ENCODE peak calls at places on chromosome 3, in ten cellular contexts. G, K, S, F, E, W, D, J, X and Q are unnamed samples.

GRCh38 chr3:188558343-188559068 is 404.5 kb downstream of the LPP start:
- DNase-seq in G (no peak), K (no peak), S (no peak), F (no peak), E (no peak), W (no peak), D (peak), J (peak), X (no peak), Q (no peak)

GRCh38 chr3:66153961-66154923 is 66.6 kb upstream of the SLC25A26 start:
- DNase-seq in G (no peak), K (no peak), S (no peak), F (no peak), E (no peak), W (no peak), D (peak), J (peak), X (no peak), Q (no peak)

GRCh38 chr3:53160660-53161344 is at the start of gene PRKCD:
- DNase-seq in G (peak), K (peak), S (peak), F (peak), E (peak), W (peak), D (peak), J (peak), X (peak), Q (peak)

GRCh38 chr3:117278424-117279190 is 569.0 kb downstream of the TUSC7 start:
- DNase-seq in G (no peak), K (no peak), S (peak), F (peak), E (peak), W (no peak), D (peak), J (peak), X (peak), Q (peak)

GRCh38 chr3:177089901-177090300 is 107.4 kb downstream of the TBL1XR1 start:
- DNase-seq in G (no peak), K (no peak), S (no peak), F (no peak), E (no peak), W (no peak), D (no peak), J (no peak), X (no peak), Q (no peak)

GRCh38 chr3:54360320-54360719 is 238.0 kb downstream of the CACNA2D3 start:
- DNase-seq in G (no peak), K (no peak), S (no peak), F (no peak), E (no peak), W (no peak), D (no peak), J (no peak), X (no peak), Q (no peak)

GRCh38 chr3:189288348-189289235 is 116.8 kb downstream of the TPRG1 start:
- DNase-seq in G (no peak), K (no peak), S (no peak), F (no peak), E (no peak), W (no peak), D (no peak), J (no peak), X (no peak), Q (no peak)

GRCh38 chr3:119645813-119646212 is 14.6 kb downstream of the POPDC2 start:
- DNase-seq in G (no peak), K (no peak), S (no peak), F (no peak), E (no peak), W (no peak), D (no peak), J (no peak), X (peak), Q (no peak)

GRCh38 chr3:33879540-33879939 is 81.1 kb downstream of the PDCD6IP start:
- DNase-seq in G (no peak), K (no peak), S (no peak), F (no peak), E (no peak), W (no peak), D (no peak), J (peak), X (no peak), Q (no peak)

GRCh38 chr3:32709346-32709745 is 24.4 kb downstream of the CNOT10 start:
- DNase-seq in G (no peak), K (no peak), S (no peak), F (no peak), E (no peak), W (no peak), D (no peak), J (no peak), X (no peak), Q (no peak)

GRCh38 chr3:33437556-33438283 is 2.5 kb downstream of the UBP1 start:
- DNase-seq in G (no peak), K (no peak), S (no peak), F (peak), E (no peak), W (peak), D (peak), J (peak), X (peak), Q (no peak)

GRCh38 chr3:101879102-101879501 is 29.8 kb downstream of the NFKBIZ start:
- DNase-seq in G (no peak), K (no peak), S (no peak), F (no peak), E (peak), W (no peak), D (no peak), J (no peak), X (no peak), Q (no peak)

GRCh38 chr3:13655074-13655913 is 106.4 kb downstream of the FBLN2 start:
- DNase-seq in G (no peak), K (peak), S (peak), F (peak), E (no peak), W (peak), D (peak), J (peak), X (no peak), Q (no peak)

GRCh38 chr3:42014443-42014945 is 52.6 kb upstream of the ULK4 start:
- DNase-seq in G (no peak), K (no peak), S (no peak), F (no peak), E (no peak), W (no peak), D (peak), J (no peak), X (no peak), Q (no peak)

GRCh38 chr3:58074997-58075396 is 66.8 kb downstream of the FLNB start:
- DNase-seq in G (no peak), K (no peak), S (no peak), F (no peak), E (no peak), W (no peak), D (no peak), J (no peak), X (no peak), Q (no peak)

GRCh38 chr3:57298041-57298440 is 5.6 kb upstream of the ASB14 start:
- DNase-seq in G (no peak), K (no peak), S (peak), F (no peak), E (no peak), W (no peak), D (no peak), J (peak), X (peak), Q (peak)

GRCh38 chr3:8516783-8517182 is 15.2 kb downstream of the LMCD1 start:
- DNase-seq in G (no peak), K (no peak), S (no peak), F (no peak), E (no peak), W (no peak), D (no peak), J (no peak), X (no peak), Q (no peak)

GRCh38 chr3:8516047-8516671 is 14.5 kb downstream of the LMCD1 start:
- DNase-seq in G (no peak), K (no peak), S (no peak), F (no peak), E (no peak), W (no peak), D (no peak), J (no peak), X (no peak), Q (no peak)

GRCh38 chr3:8519156-8519555 is 17.5 kb downstream of the LMCD1 start:
- DNase-seq in G (no peak), K (no peak), S (no peak), F (no peak), E (no peak), W (no peak), D (peak), J (peak), X (no peak), Q (no peak)

GRCh38 chr3:8518138-8518537 is 16.5 kb downstream of the LMCD1 start:
- DNase-seq in G (no peak), K (no peak), S (no peak), F (no peak), E (no peak), W (no peak), D (no peak), J (peak), X (no peak), Q (no peak)

GRCh38 chr3:8517490-8517889 is 15.9 kb downstream of the LMCD1 start:
- DNase-seq in G (no peak), K (no peak), S (no peak), F (no peak), E (no peak), W (no peak), D (no peak), J (no peak), X (no peak), Q (no peak)
- H3K27ac ChIP-seq in G (no peak), K (no peak), S (no peak), F (no peak), E (no peak), W (no peak), D (no peak), J (no peak), X (no peak), Q (no peak)

GRCh38 chr3:64022451-64023186 is 675 bp downstream of the PSMD6 start:
- DNase-seq in G (no peak), K (no peak), S (no peak), F (peak), E (no peak), W (no peak), D (no peak), J (no peak), X (no peak), Q (no peak)

GRCh38 chr3:64023187-64023860 is at the start of gene PSMD6:
- DNase-seq in G (peak), K (peak), S (peak), F (peak), E (peak), W (peak), D (peak), J (peak), X (peak), Q (peak)

GRCh38 chr3:64027708-64028107 is 4.4 kb upstream of the PSMD6 start:
- DNase-seq in G (no peak), K (no peak), S (no peak), F (no peak), E (no peak), W (no peak), D (no peak), J (no peak), X (no peak), Q (no peak)

GRCh38 chr3:64026346-64026745 is 3.1 kb upstream of the PSMD6 start:
- DNase-seq in G (no peak), K (no peak), S (no peak), F (no peak), E (no peak), W (no peak), D (no peak), J (no peak), X (no peak), Q (no peak)

GRCh38 chr3:64023861-64024223 is 548 bp upstream of the PSMD6 start:
- DNase-seq in G (no peak), K (no peak), S (no peak), F (no peak), E (no peak), W (no peak), D (peak), J (peak), X (peak), Q (no peak)
- H3K27ac ChIP-seq in G (peak), K (no peak), S (no peak), F (peak), E (peak), W (peak), D (peak), J (no peak), X (no peak), Q (no peak)

GRCh38 chr3:29140706-29141105 is 140.2 kb upstream of the RBMS3 start:
- DNase-seq in G (no peak), K (no peak), S (no peak), F (no peak), E (no peak), W (no peak), D (peak), J (peak), X (no peak), Q (no peak)

GRCh38 chr3:29144361-29144760 is 136.5 kb upstream of the RBMS3 start:
- DNase-seq in G (no peak), K (no peak), S (no peak), F (no peak), E (no peak), W (no peak), D (no peak), J (no peak), X (no peak), Q (no peak)

GRCh38 chr3:29143151-29143550 is 137.7 kb upstream of the RBMS3 start:
- DNase-seq in G (no peak), K (no peak), S (no peak), F (no peak), E (no peak), W (no peak), D (no peak), J (no peak), X (no peak), Q (no peak)

GRCh38 chr3:29141912-29142262 is 139.0 kb upstream of the RBMS3 start:
- DNase-seq in G (no peak), K (no peak), S (no peak), F (no peak), E (no peak), W (no peak), D (no peak), J (no peak), X (no peak), Q (no peak)

GRCh38 chr3:29141197-29141911 is 139.5 kb upstream of the RBMS3 start:
- DNase-seq in G (no peak), K (no peak), S (no peak), F (no peak), E (no peak), W (no peak), D (peak), J (peak), X (no peak), Q (no peak)
- H3K27ac ChIP-seq in G (peak), K (no peak), S (no peak), F (no peak), E (no peak), W (peak), D (peak), J (peak), X (no peak), Q (no peak)

GRCh38 chr3:109355625-109356441 is 18.5 kb upstream of the DPPA4 start:
- DNase-seq in G (no peak), K (no peak), S (no peak), F (no peak), E (no peak), W (no peak), D (no peak), J (no peak), X (no peak), Q (no peak)
- H3K27ac ChIP-seq in G (no peak), K (no peak), S (no peak), F (no peak), E (no peak), W (no peak), D (no peak), J (no peak), X (no peak), Q (no peak)

GRCh38 chr3:111724694-111725093 is 129.5 kb upstream of the ZBED2 start:
- DNase-seq in G (no peak), K (no peak), S (no peak), F (no peak), E (no peak), W (no peak), D (no peak), J (no peak), X (no peak), Q (no peak)
- H3K27ac ChIP-seq in G (no peak), K (no peak), S (no peak), F (no peak), E (no peak), W (no peak), D (no peak), J (no peak), X (no peak), Q (no peak)

DNA sequence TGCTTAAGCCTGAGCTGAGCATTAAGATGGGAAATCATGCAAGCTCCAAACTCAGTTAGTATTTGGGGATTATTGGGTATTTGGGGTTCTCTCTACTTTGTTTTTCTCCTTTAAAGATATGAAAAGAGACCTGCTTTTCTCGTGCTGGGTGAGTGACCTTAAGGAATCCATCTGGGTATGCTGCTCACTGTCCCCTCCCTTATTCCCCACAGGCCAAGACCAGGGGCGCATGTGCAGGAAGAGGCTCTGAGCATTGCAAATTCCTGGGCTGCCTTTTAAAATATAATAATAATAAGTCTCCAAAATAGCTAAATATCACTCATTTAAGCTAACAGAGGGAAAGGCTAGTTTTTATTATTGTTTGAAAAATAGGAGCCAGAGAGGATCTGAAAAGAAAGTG is 75.4 kb upstream of the HACD2 start:
- DNase-seq in G (no peak), K (no peak), S (no peak), F (no peak), E (no peak), W (no peak), D (no peak), J (no peak), X (no peak), Q (no peak)
- H3K27ac ChIP-seq in G (peak), K (peak), S (no peak), F (no peak), E (peak), W (peak), D (no peak), J (peak), X (no peak), Q (no peak)

GRCh38 chr3:46971742-46972141 is 4.8 kb downstream of the CCDC12 start:
- DNase-seq in G (no peak), K (no peak), S (no peak), F (no peak), E (no peak), W (no peak), D (no peak), J (no peak), X (no peak), Q (no peak)

GRCh38 chr3:46970391-46971091 is 6.0 kb downstream of the CCDC12 start:
- DNase-seq in G (no peak), K (no peak), S (no peak), F (peak), E (no peak), W (peak), D (no peak), J (no peak), X (peak), Q (no peak)

GRCh38 chr3:46971151-46971550 is 5.4 kb downstream of the CCDC12 start:
- DNase-seq in G (no peak), K (no peak), S (no peak), F (no peak), E (no peak), W (no peak), D (no peak), J (no peak), X (no peak), Q (no peak)

GRCh38 chr3:46966811-46967210 is 9.7 kb downstream of the CCDC12 start:
- DNase-seq in G (no peak), K (no peak), S (no peak), F (no peak), E (no peak), W (no peak), D (no peak), J (no peak), X (no peak), Q (no peak)

GRCh38 chr3:46968783-46969428 is 7.6 kb downstream of the CCDC12 start:
- DNase-seq in G (no peak), K (no peak), S (no peak), F (no peak), E (no peak), W (no peak), D (no peak), J (no peak), X (no peak), Q (no peak)
- H3K27ac ChIP-seq in G (no peak), K (no peak), S (peak), F (peak), E (no peak), W (no peak), D (no peak), J (no peak), X (no peak), Q (no peak)

GRCh38 chr3:184157206-184157605 is 2.0 kb downstream of the DVL3 start:
- DNase-seq in G (no peak), K (no peak), S (no peak), F (no peak), E (no peak), W (no peak), D (no peak), J (no peak), X (no peak), Q (no peak)
- H3K27ac ChIP-seq in G (peak), K (peak), S (peak), F (peak), E (peak), W (peak), D (peak), J (peak), X (peak), Q (peak)